ENCODE peak calls at places on chromosomes 1 and 21, in nine cellular contexts. K, D, U, A, P, Y, F, W and Z are unnamed samples.

GRCh38 chr1:43824795-43825194 is 108.8 kb upstream of the ARTN start:
- DNase-seq in K (no peak), D (no peak), U (no peak), A (no peak), P (no peak), Y (no peak), F (no peak), W (no peak), Z (no peak)

GRCh38 chr1:201072149-201072548 is 40.1 kb downstream of the CACNA1S start:
- DNase-seq in K (no peak), D (no peak), U (no peak), A (no peak), P (no peak), Y (peak), F (no peak), W (no peak), Z (no peak)

GRCh38 chr1:208048904-208049303 is 138.0 kb upstream of the CD34 start:
- DNase-seq in K (peak), D (no peak), U (no peak), A (peak), P (no peak), Y (no peak), F (no peak), W (no peak), Z (no peak)

GRCh38 chr1:226506021-226506420 is 42.5 kb upstream of the STUM start:
- DNase-seq in K (no peak), D (no peak), U (no peak), A (no peak), P (no peak), Y (no peak), F (no peak), W (no peak), Z (no peak)

GRCh38 chr1:154493276-154493675 is 8.7 kb upstream of the TDRD10 start:
- DNase-seq in K (no peak), D (no peak), U (no peak), A (no peak), P (no peak), Y (no peak), F (peak), W (no peak), Z (no peak)

GRCh38 chr1:28027660-28028059 is 60.8 kb downstream of the EYA3 start:
- DNase-seq in K (no peak), D (no peak), U (no peak), A (no peak), P (no peak), Y (no peak), F (no peak), W (no peak), Z (no peak)

GRCh38 chr1:212782422-212783154 is 9.0 kb downstream of the NSL1 start:
- DNase-seq in K (peak), D (peak), U (no peak), A (peak), P (no peak), Y (peak), F (no peak), W (peak), Z (peak)

GRCh38 chr1:183137782-183138181 is 48.3 kb upstream of the LAMC2 start:
- DNase-seq in K (no peak), D (peak), U (no peak), A (peak), P (no peak), Y (no peak), F (no peak), W (peak), Z (no peak)

GRCh38 chr1:229046251-229046853 is 224.6 kb upstream of the RAB4A start:
- DNase-seq in K (no peak), D (no peak), U (no peak), A (no peak), P (no peak), Y (no peak), F (no peak), W (no peak), Z (no peak)

GRCh38 chr1:161182214-161182613 is 4.9 kb upstream of the B4GALT3 start:
- DNase-seq in K (no peak), D (no peak), U (no peak), A (peak), P (no peak), Y (peak), F (no peak), W (peak), Z (peak)

GRCh38 chr1:191851799-191852595 is 306.3 kb upstream of the RGS18 start:
- DNase-seq in K (no peak), D (peak), U (no peak), A (peak), P (no peak), Y (no peak), F (no peak), W (peak), Z (peak)

GRCh38 chr1:16183765-16184556 is 28.1 kb upstream of the EPHA2 start:
- DNase-seq in K (peak), D (no peak), U (no peak), A (no peak), P (no peak), Y (no peak), F (no peak), W (no peak), Z (no peak)

GRCh38 chr1:233376711-233377110 is 49.2 kb downstream of the MAP3K21 start:
- DNase-seq in K (no peak), D (no peak), U (no peak), A (no peak), P (no peak), Y (no peak), F (no peak), W (no peak), Z (no peak)

GRCh38 chr1:212967767-212968166 is 17.4 kb downstream of the VASH2 start:
- DNase-seq in K (peak), D (peak), U (no peak), A (peak), P (no peak), Y (peak), F (peak), W (peak), Z (peak)

GRCh38 chr1:164774819-164775654 is 216.1 kb downstream of the PBX1 start:
- DNase-seq in K (no peak), D (no peak), U (no peak), A (no peak), P (no peak), Y (no peak), F (peak), W (no peak), Z (no peak)

GRCh38 chr1:118785246-118785645 is 202.9 kb downstream of the TBX15 start:
- DNase-seq in K (no peak), D (no peak), U (no peak), A (peak), P (no peak), Y (no peak), F (peak), W (peak), Z (peak)

GRCh38 chr1:205791568-205792180 is 16.4 kb upstream of the RAB29 start:
- DNase-seq in K (no peak), D (peak), U (peak), A (peak), P (peak), Y (peak), F (peak), W (peak), Z (no peak)

GRCh38 chr1:244163861-244164562 is 112.9 kb downstream of the ZBTB18 start:
- DNase-seq in K (peak), D (peak), U (no peak), A (peak), P (no peak), Y (peak), F (no peak), W (peak), Z (peak)

GRCh38 chr1:234655328-234656069 is 45.5 kb upstream of the IRF2BP2 start:
- DNase-seq in K (peak), D (no peak), U (no peak), A (no peak), P (no peak), Y (no peak), F (no peak), W (no peak), Z (no peak)

GRCh38 chr1:234656070-234656875 is 46.3 kb upstream of the IRF2BP2 start:
- DNase-seq in K (no peak), D (no peak), U (no peak), A (peak), P (no peak), Y (no peak), F (no peak), W (peak), Z (no peak)

GRCh38 chr1:234659538-234659937 is 49.6 kb upstream of the IRF2BP2 start:
- DNase-seq in K (peak), D (peak), U (no peak), A (peak), P (no peak), Y (peak), F (no peak), W (peak), Z (peak)

GRCh38 chr1:234658143-234658542 is 48.2 kb upstream of the IRF2BP2 start:
- DNase-seq in K (peak), D (peak), U (no peak), A (peak), P (no peak), Y (peak), F (peak), W (peak), Z (peak)

GRCh38 chr1:234656981-234657651 is 47.1 kb upstream of the IRF2BP2 start:
- DNase-seq in K (peak), D (peak), U (no peak), A (peak), P (no peak), Y (peak), F (no peak), W (peak), Z (peak)
- H3K4me3 ChIP-seq in K (peak), D (no peak), U (no peak), A (no peak), P (no peak), Y (no peak), F (no peak), W (no peak), Z (no peak)

GRCh38 chr21:41692216-41692615 is 74.6 kb downstream of the RIPK4 start:
- DNase-seq in K (no peak), D (no peak), U (no peak), A (no peak), P (no peak), Y (no peak), F (no peak), W (no peak), Z (no peak)

GRCh38 chr21:41689289-41689583 is 77.6 kb downstream of the RIPK4 start:
- DNase-seq in K (no peak), D (no peak), U (no peak), A (no peak), P (no peak), Y (no peak), F (no peak), W (no peak), Z (no peak)

GRCh38 chr21:41687633-41688032 is 79.2 kb downstream of the RIPK4 start:
- DNase-seq in K (peak), D (no peak), U (no peak), A (no peak), P (no peak), Y (no peak), F (no peak), W (no peak), Z (no peak)

GRCh38 chr21:41695513-41695912 is 71.3 kb downstream of the RIPK4 start:
- DNase-seq in K (no peak), D (no peak), U (no peak), A (no peak), P (no peak), Y (no peak), F (no peak), W (no peak), Z (no peak)

DNA sequence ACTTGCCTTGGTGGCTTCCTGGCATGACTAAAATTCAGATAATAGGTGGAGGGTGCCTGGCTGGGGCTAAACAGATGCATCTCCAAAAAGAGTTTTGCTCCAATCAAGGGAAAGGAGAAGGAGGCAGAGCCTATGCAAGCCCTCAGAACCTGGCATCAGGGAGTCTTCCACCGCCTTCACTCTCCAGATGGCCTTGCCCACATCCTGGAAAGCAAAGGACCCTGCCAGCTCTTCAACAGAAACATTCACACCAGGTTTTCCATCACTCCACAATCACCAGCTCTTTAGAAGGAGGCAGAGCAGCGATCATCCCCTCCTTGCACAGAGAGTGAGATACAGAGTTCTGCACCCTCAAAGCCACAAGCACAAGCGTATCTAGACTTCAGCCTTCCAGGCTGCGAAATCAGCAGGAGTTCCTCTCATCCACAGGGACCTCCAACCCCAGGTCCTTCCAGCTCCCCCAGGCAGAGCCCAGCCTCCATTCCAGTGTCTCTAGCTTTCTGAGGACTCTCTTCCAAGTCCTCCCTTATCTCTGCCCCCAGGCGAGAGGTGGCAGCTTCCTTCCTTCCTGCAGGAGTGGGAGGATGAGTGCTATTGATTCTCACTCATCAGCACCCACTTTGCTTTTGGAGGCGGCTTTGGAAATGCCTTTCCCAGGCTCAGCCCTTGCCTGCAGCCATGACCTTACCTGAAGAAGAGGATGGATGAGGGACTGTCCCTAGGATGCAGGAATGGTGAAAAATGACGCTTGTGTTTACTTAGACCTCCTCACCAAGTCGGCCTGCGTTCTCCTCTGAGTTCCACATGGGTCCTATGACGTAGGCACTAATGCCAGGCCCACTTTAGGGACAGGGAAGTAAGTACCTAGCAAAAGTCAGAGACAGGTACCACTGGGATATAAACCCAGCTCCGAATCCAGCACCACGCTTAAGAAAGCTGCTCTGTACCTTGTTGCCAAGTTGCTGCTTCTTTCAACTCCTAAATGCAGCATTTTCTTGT is 75.3 kb downstream of the RIPK4 start:
- DNase-seq in K (no peak), D (no peak), U (no peak), A (no peak), P (no peak), Y (no peak), F (no peak), W (no peak), Z (no peak)
- H3K4me3 ChIP-seq in K (no peak), D (no peak), U (no peak), A (no peak), P (no peak), Y (no peak), F (no peak), W (no peak), Z (no peak)

GRCh38 chr1:178487070-178487615 is 9.6 kb downstream of the CLEC20A start:
- DNase-seq in K (no peak), D (no peak), U (no peak), A (no peak), P (no peak), Y (no peak), F (no peak), W (no peak), Z (no peak)
- H3K4me3 ChIP-seq in K (no peak), D (peak), U (no peak), A (no peak), P (no peak), Y (no peak), F (no peak), W (peak), Z (no peak)

GRCh38 chr1:219088778-219089557 is 84.7 kb upstream of the LYPLAL1 start:
- DNase-seq in K (peak), D (peak), U (no peak), A (peak), P (no peak), Y (peak), F (no peak), W (peak), Z (peak)
- H3K4me3 ChIP-seq in K (no peak), D (no peak), U (no peak), A (no peak), P (no peak), Y (no peak), F (no peak), W (no peak), Z (no peak)

DNA sequence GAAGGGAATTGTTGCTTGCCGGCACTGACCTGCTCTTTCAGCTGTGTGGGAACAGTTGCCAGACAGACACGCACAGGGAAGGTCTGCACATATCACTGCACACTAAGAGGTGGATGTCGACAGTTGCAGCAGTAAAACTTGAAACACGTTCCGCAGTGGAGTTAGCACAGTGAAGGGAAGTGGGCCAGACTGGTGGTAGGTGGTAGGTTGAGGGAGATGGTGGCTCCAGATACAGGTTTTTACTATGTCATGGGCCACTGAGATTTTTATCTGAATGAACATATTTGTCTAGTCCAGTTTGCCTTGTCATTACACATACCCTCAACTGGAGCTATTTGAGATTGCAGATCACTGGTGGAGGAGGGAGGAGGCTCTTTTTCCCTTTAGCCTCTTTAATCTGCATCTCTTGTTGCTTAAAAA is 13.5 kb downstream of the MRPS6 start:
- DNase-seq in K (no peak), D (no peak), U (no peak), A (no peak), P (no peak), Y (no peak), F (no peak), W (no peak), Z (no peak)
- H3K4me3 ChIP-seq in K (no peak), D (no peak), U (no peak), A (no peak), P (no peak), Y (no peak), F (no peak), W (no peak), Z (no peak)

GRCh38 chr1:197918815-197919522 is 1.8 kb downstream of the LHX9 start:
- DNase-seq in K (no peak), D (no peak), U (no peak), A (no peak), P (no peak), Y (no peak), F (peak), W (no peak), Z (no peak)

GRCh38 chr1:197919523-197920301 is 2.5 kb downstream of the LHX9 start:
- DNase-seq in K (no peak), D (no peak), U (no peak), A (no peak), P (no peak), Y (no peak), F (peak), W (no peak), Z (no peak)

GRCh38 chr1:197922070-197922390 is 4.9 kb downstream of the LHX9 start:
- DNase-seq in K (no peak), D (no peak), U (no peak), A (no peak), P (no peak), Y (no peak), F (no peak), W (no peak), Z (no peak)

GRCh38 chr1:197921235-197922069 is 4.3 kb downstream of the LHX9 start:
- DNase-seq in K (no peak), D (no peak), U (no peak), A (no peak), P (no peak), Y (no peak), F (peak), W (no peak), Z (no peak)

GRCh38 chr1:197920345-197921117 is 3.4 kb downstream of the LHX9 start:
- DNase-seq in K (no peak), D (no peak), U (no peak), A (no peak), P (no peak), Y (no peak), F (no peak), W (no peak), Z (no peak)
- H3K4me3 ChIP-seq in K (no peak), D (no peak), U (no peak), A (no peak), P (no peak), Y (no peak), F (peak), W (no peak), Z (no peak)

GRCh38 chr1:30600706-30601105 is 122.7 kb downstream of the MATN1 start:
- DNase-seq in K (no peak), D (no peak), U (no peak), A (no peak), P (no peak), Y (no peak), F (peak), W (no peak), Z (no peak)
- H3K4me3 ChIP-seq in K (no peak), D (no peak), U (no peak), A (no peak), P (no peak), Y (no peak), F (no peak), W (no peak), Z (no peak)